ENCODE peak calls at places on chromosomes 4 and X, in five cellular contexts. A is transverse colon, N is body of pancreas, X is IMR-90, J is lung. U is an unnamed sample.

GRCh38 chr4:80049402-80049801 is 23.6 kb downstream of the ANTXR2 start:
- DNase-seq in A (no peak), N (no peak), X (no peak), J (no peak), U (no peak)

GRCh38 chr4:182310316-182310715 is 67.1 kb downstream of the TENM3 start:
- DNase-seq in A (no peak), N (no peak), X (peak), J (no peak), U (no peak)

GRCh38 chrX:130098202-130098552 is 12.1 kb downstream of the ELF4 start:
- DNase-seq in A (no peak), N (no peak), X (no peak), J (no peak), U (no peak)

GRCh38 chr4:122701965-122702364 is 30.5 kb upstream of the BBS12 start:
- DNase-seq in A (no peak), N (no peak), X (no peak), J (no peak), U (no peak)

GRCh38 chr4:1541449-1542225 is 135.4 kb upstream of the NKX1-1 start:
- DNase-seq in A (no peak), N (no peak), X (no peak), J (no peak), U (no peak)

GRCh38 chr4:45662996-45663395 is 460.9 kb downstream of the GABRG1 start:
- DNase-seq in A (peak), N (peak), X (no peak), J (peak), U (no peak)

GRCh38 chr4:78481180-78481579 is 70.4 kb upstream of the ANXA3 start:
- DNase-seq in A (no peak), N (no peak), X (peak), J (no peak), U (peak)

GRCh38 chr4:152696764-152697250 is 17.0 kb upstream of the TMEM154 start:
- DNase-seq in A (peak), N (no peak), X (peak), J (no peak), U (no peak)

GRCh38 chr4:187141101-187141500 is 417.4 kb upstream of the FAT1 start:
- DNase-seq in A (no peak), N (no peak), X (peak), J (no peak), U (no peak)

GRCh38 chrX:122303761-122304160 is 880.3 kb upstream of the GRIA3 start:
- DNase-seq in A (no peak), N (no peak), X (no peak), J (no peak), U (no peak)

GRCh38 chr4:83498187-83498586 is 13.3 kb upstream of the ABRAXAS1 start:
- DNase-seq in A (no peak), N (no peak), X (no peak), J (no peak), U (no peak)

GRCh38 chr4:83504974-83505373 is 20.1 kb upstream of the ABRAXAS1 start:
- DNase-seq in A (no peak), N (no peak), X (no peak), J (no peak), U (no peak)

GRCh38 chr4:83504544-83504943 is 19.6 kb upstream of the ABRAXAS1 start:
- DNase-seq in A (no peak), N (no peak), X (no peak), J (no peak), U (no peak)

GRCh38 chr4:83503974-83504373 is 19.1 kb upstream of the ABRAXAS1 start:
- DNase-seq in A (no peak), N (no peak), X (no peak), J (no peak), U (no peak)
- H3K4me3 ChIP-seq in A (no peak), N (no peak), X (no peak), J (no peak), U (no peak)

GRCh38 chrX:4277122-4277521 is 563.7 kb upstream of the PRKX start:
- DNase-seq in A (no peak), N (no peak), X (no peak), J (no peak), U (no peak)
- TF ChIP-seq CTCF in A (no peak), N (no peak), X (no peak), J (no peak), U (no peak)

DNA sequence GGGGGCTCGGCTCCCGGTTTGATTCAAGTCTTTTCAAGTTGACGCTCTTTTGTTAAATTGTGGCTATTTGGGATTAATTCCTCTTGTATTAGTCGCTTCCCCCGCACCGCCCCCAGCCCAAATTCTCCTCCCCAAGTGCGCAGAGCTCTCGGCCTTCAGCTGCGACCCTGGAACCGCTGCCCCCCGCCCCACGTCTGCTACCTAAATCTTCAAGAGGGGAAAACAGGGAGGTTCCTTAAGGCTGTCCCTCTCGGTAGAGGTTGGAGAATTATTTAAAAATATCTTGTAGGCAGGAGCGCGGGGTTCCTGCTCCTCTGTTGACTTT is 852 bp upstream of the RPS6KA3 start:
- DNase-seq in A (no peak), N (no peak), X (peak), J (no peak), U (no peak)
- H3K4me3 ChIP-seq in A (peak), N (peak), X (peak), J (peak), U (peak)

DNA sequence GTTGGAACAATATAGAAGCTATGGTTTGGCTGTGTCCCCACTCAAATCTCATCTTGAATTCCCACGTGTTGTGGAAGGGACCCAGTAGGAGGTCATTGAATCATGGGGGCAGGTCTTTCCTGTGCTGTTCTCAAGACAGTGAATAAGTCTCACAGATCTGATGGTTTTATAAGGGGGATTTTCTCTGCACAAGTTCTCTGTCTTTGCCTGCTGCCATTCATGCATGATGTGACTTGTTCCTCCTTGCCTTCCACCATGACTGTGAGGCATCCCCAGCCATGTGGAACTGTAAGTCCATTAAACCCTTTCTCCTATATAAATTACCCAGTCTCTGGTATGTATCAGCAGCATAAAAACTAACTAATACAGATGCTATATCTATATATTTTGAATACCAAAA is 135.2 kb upstream of the EDNRA start:
- DNase-seq in A (no peak), N (no peak), X (no peak), J (no peak), U (no peak)
- TF ChIP-seq CTCF in A (no peak), N (no peak), X (no peak), J (no peak), U (no peak)

GRCh38 chr4:156933633-156934258 is 37.9 kb downstream of the PDGFC start:
- DNase-seq in A (no peak), N (no peak), X (peak), J (no peak), U (peak)
- H3K4me3 ChIP-seq in A (no peak), N (no peak), X (no peak), J (no peak), U (no peak)

GRCh38 chr4:104901438-104901837 is 245.2 kb upstream of the TET2 start:
- DNase-seq in A (no peak), N (no peak), X (no peak), J (no peak), U (no peak)
- TF ChIP-seq CTCF in A (no peak), N (no peak), X (no peak), J (no peak), U (no peak)

GRCh38 chrX:2398341-2398656 is 102.5 kb downstream of the DHRSX start:
- DNase-seq in A (no peak), N (no peak), X (no peak), J (no peak), U (no peak)

GRCh38 chrX:2391869-2392606 is 108.7 kb downstream of the DHRSX start:
- DNase-seq in A (no peak), N (no peak), X (peak), J (no peak), U (peak)

GRCh38 chrX:2397648-2398340 is 103.0 kb downstream of the DHRSX start:
- DNase-seq in A (no peak), N (no peak), X (peak), J (no peak), U (no peak)

GRCh38 chrX:2397229-2397628 is 103.5 kb downstream of the DHRSX start:
- DNase-seq in A (no peak), N (no peak), X (no peak), J (no peak), U (no peak)

DNA sequence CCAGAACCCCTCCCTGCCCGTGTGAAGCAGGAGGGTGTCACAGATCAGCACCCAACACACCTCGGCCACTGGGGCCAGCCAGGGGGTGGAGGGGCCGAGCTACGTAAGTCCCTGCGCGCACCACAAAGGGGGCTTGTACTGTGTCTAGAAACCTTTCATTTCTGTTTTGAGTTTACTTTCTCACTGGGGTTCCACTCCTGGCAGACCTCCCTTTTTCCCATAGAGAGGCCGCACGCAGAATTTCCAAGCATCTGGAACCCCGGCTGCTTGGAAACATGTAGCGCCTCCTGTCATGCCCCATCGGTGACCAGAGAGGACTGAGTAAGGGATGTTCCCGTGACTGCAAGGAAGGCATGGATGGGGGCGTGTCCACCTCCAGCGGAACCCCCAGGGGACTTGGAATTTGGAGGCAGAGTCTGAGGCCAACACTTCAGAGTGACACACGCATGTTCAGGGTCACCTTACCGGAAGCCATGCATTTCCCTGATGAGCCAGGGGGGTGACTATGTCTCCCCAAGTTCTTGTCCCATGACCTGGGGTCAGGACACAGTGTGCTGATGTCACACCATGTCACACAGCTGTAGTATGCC is 105.4 kb downstream of the DHRSX start:
- DNase-seq in A (no peak), N (no peak), X (no peak), J (no peak), U (no peak)
- H3K4me3 ChIP-seq in A (no peak), N (no peak), X (no peak), J (no peak), U (no peak)